ENCODE peak calls at places on chromosomes 13 and 19, in nine cellular contexts. D is fibroblast of lung, Q is heart right ventricle, Y is AG04450, U is tibial artery, G is hepatocyte, H is psoas muscle, R is pancreas, E is dorsolateral prefrontal cortex. W is an unnamed sample.

GRCh38 chr13:38265135-38265497 is 84.5 kb upstream of the UFM1 start:
- DNase-seq in D (no peak), G (no peak), U (no peak), Y (no peak), H (no peak), Q (no peak), E (no peak), R (no peak), W (no peak)

GRCh38 chr19:52535831-52536800 is 8.6 kb downstream of the ZNF808 start:
- DNase-seq in H (peak; percentile 91), Y (peak; percentile 24), G (peak; percentile 94), U (peak; percentile 91), R (peak; percentile 44), D (peak; percentile 80), E (peak; percentile 59), Q (peak; percentile 90), W (peak; percentile 81)

GRCh38 chr13:28012896-28013295 is 24.4 kb upstream of the URAD start:
- DNase-seq in Q (no peak), E (no peak), Y (no peak), H (no peak), D (no peak), R (no peak), U (no peak), G (no peak), W (no peak)

GRCh38 chr13:113589251-113589960 is 4.9 kb downstream of the TFDP1 start:
- DNase-seq in H (no peak), Q (peak; percentile 20), G (no peak), Y (no peak), U (peak; percentile 16), D (no peak), R (no peak), E (no peak), W (no peak)

GRCh38 chr13:110841846-110842245 is 73.0 kb downstream of the ANKRD10 start:
- DNase-seq in R (no peak), Q (no peak), E (no peak), H (no peak), G (no peak), U (no peak), Y (no peak), D (no peak), W (no peak)

GRCh38 chr13:70585109-70585508 is 476.9 kb upstream of the KLHL1 start:
- DNase-seq in U (no peak), H (no peak), R (no peak), Y (no peak), E (no peak), G (no peak), Q (no peak), D (no peak), W (no peak)

GRCh38 chr13:74975122-74975521 is 506.8 kb downstream of the TBC1D4 start:
- DNase-seq in Q (no peak), H (no peak), Y (no peak), R (no peak), G (no peak), E (no peak), U (no peak), D (no peak), W (no peak)

GRCh38 chr19:55679343-55680257 is 4.6 kb downstream of the EPN1 start:
- DNase-seq in H (no peak), U (no peak), E (no peak), Y (no peak), D (peak; percentile 19), Q (no peak), R (no peak), G (no peak), W (no peak)

GRCh38 chr13:75153834-75154233 is 328.1 kb downstream of the TBC1D4 start:
- DNase-seq in Q (no peak), E (no peak), G (no peak), H (no peak), D (peak; percentile 32), R (no peak), U (peak; percentile 22), Y (no peak), W (no peak)

GRCh38 chr19:5091576-5092215 is 122.8 kb downstream of the KDM4B start:
- DNase-seq in H (peak; percentile 43), U (peak; percentile 39), E (no peak), R (peak; percentile 41), Y (no peak), G (peak; percentile 47), Q (no peak), D (no peak), W (no peak)

GRCh38 chr13:51729853-51730553 is 74.0 kb downstream of the DHRS12 start:
- DNase-seq in U (peak; percentile 76), R (no peak), H (peak; percentile 69), G (peak; percentile 78), Q (no peak), Y (peak; percentile 44), E (no peak), D (peak; percentile 88), W (no peak)

GRCh38 chr13:28531195-28531955 is 36.4 kb upstream of the FLT1 start:
- DNase-seq in H (peak; percentile 45), Y (no peak), Q (peak; percentile 80), R (no peak), E (no peak), U (peak; percentile 21), D (peak; percentile 16), G (peak; percentile 44), W (no peak)

GRCh38 chr19:51305479-51305878 is 6.0 kb upstream of the IGLON5 start:
- DNase-seq in H (no peak), Q (no peak), D (no peak), R (no peak), E (no peak), U (no peak), G (no peak), Y (no peak), W (no peak)

GRCh38 chr19:6362351-6362801 is 1.0 kb downstream of the CLPP start:
- DNase-seq in R (no peak), E (no peak), D (no peak), Q (no peak), U (no peak), Y (no peak), G (no peak), H (no peak), W (peak; percentile 72)

GRCh38 chr13:97715763-97716162 is 237.7 kb upstream of the IPO5 start:
- DNase-seq in R (no peak), Y (no peak), H (no peak), Q (no peak), U (no peak), D (no peak), G (no peak), E (no peak), W (no peak)

GRCh38 chr13:112188298-112188610 is 121.3 kb downstream of the SOX1 start:
- DNase-seq in Q (no peak), Y (no peak), U (no peak), G (no peak), H (no peak), R (no peak), D (no peak), E (no peak), W (no peak)

GRCh38 chr19:33465371-33465770 is 56.2 kb downstream of the PEPD start:
- DNase-seq in Q (no peak), G (no peak), E (peak; percentile 1), H (no peak), Y (no peak), D (no peak), R (no peak), U (no peak), W (no peak)

GRCh38 chr13:94707400-94708021 is 4.8 kb downstream of the SOX21 start:
- DNase-seq in Q (no peak), D (no peak), G (no peak), Y (no peak), E (no peak), R (no peak), U (no peak), H (no peak), W (no peak)

GRCh38 chr19:55146078-55146647 is 2.8 kb downstream of the TNNT1 start:
- DNase-seq in G (no peak), E (no peak), H (no peak), Q (no peak), Y (no peak), U (no peak), D (no peak), R (no peak), W (no peak)

DNA sequence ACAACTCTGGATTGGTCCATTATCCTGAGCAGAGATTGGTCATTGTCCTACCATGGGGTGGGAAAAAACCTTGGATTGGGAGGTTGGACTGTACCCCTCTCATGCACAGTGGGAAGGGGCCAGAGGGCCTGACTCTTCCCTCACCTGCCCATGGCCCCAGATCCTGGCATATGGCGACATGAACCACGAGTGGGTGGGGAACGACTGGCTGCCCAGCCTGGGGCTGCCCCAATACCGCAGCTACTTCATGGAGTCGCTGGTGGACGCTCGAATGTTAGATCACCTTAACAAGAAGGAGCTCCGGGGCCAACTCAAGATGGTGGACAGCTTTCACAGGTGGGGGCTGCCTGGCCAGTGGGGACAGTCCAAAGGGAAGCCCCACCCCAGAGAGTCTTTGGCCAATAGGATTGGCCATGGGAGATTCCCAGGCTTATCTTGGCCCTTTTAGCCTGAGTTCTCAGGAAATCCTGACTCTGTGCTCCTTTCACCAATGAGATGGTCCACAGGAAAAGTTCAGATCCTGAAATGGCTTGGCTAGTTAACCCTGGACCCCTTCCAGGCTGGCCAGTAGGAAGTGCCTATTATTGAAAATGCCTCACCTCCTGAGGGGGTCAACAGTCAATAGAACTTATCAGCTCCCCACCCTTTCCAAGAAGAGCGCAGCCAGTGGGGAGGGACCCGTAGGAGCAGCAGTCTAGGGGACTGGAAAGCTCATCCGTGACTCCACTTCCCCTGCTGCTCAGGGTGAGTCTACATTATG is 7.1 kb downstream of the HRC start:
- DNase-seq in Y (no peak), U (no peak), H (no peak), R (no peak), E (no peak), D (no peak), G (no peak), Q (peak; percentile 73), W (no peak)
- H3K4me3 ChIP-seq in Y (no peak overlapping the region), U (peak overlapping the region; percentile 78), H (peak overlapping the region; percentile 77), R (peak overlapping the region; percentile 56), E (peak overlapping the region; percentile 79), D (no peak overlapping the region), G (no peak overlapping the region), Q (peak overlapping the region; percentile 91), W (peak overlapping the region; percentile 28)

GRCh38 chr19:16588089-16588823 is 16.0 kb upstream of the SLC35E1 start:
- DNase-seq in G (no peak), E (peak; percentile 68), H (no peak), U (no peak), D (peak; percentile 50), Q (no peak), Y (no peak), R (peak; percentile 51), W (peak; percentile 73)
- H3K27ac ChIP-seq in G (no peak overlapping the region), E (no peak overlapping the region), H (peak overlapping the region; percentile 43), U (peak overlapping the region; percentile 45), D (no peak overlapping the region), Q (peak overlapping the region; percentile 56), Y (peak overlapping the region; percentile 11), R (no peak overlapping the region), W (peak overlapping the region; percentile 34)

DNA sequence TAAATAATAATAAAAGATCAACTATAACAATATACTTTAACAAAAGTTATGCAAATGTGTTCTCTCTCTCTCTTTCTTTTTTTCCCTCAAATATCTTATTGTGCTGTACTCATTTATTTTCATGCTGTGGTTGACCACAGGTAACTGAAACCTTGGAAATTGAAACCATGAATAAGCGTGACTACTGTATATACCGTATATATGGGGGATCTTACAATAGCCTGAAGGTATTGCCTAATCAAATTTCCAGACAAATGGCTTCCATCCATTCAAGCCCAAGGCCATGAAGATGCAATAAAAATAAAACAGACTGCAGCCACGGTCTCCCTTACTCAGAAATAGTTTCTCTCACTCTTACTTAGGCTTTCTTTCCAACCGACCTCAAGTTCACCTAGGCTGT is 98.3 kb downstream of the SLITRK6 start:
- DNase-seq in H (no peak), Q (no peak), G (no peak), D (peak; percentile 37), Y (no peak), E (no peak), U (no peak), R (no peak), W (no peak)
- H3K4me3 ChIP-seq in H (no peak overlapping the region), Q (no peak overlapping the region), G (no peak overlapping the region), D (no peak overlapping the region), Y (no peak overlapping the region), E (no peak overlapping the region), U (no peak overlapping the region), R (no peak overlapping the region), W (no peak overlapping the region)

GRCh38 chr13:47299316-47299715 is 402.5 kb upstream of the HTR2A start:
- DNase-seq in D (peak; percentile 60), R (no peak), H (no peak), G (no peak), E (no peak), Q (no peak), U (no peak), Y (no peak), W (no peak)
- H3K27ac ChIP-seq in D (no peak overlapping the region), R (no peak overlapping the region), H (no peak overlapping the region), G (no peak overlapping the region), E (no peak overlapping the region), Q (no peak overlapping the region), U (no peak overlapping the region), Y (no peak overlapping the region), W (no peak overlapping the region)